ENCODE peak calls at places on chromosome 2, in five cellular contexts. F, N, H, B and O are unnamed samples.

GRCh38 chr2:44741507-44741906 is 200.0 kb upstream of the SIX3 start:
- DNase-seq in F (no peak), N (no peak), H (no peak), B (no peak), O (no peak)

GRCh38 chr2:86226069-86226468 is 26.8 kb downstream of the MRPL35 start:
- DNase-seq in F (no peak), N (no peak), H (no peak), B (no peak), O (no peak)

GRCh38 chr2:48107326-48107925 is 201.1 kb upstream of the FBXO11 start:
- DNase-seq in F (peak; percentile 77), N (no peak), H (peak; percentile 37), B (peak; percentile 92), O (no peak)

GRCh38 chr2:184879671-184880070 is 281.3 kb downstream of the ZNF804A start:
- DNase-seq in F (no peak), N (no peak), H (no peak), B (no peak), O (no peak)

GRCh38 chr2:231673348-231673770 is 35.0 kb upstream of the PTMA start:
- DNase-seq in F (peak; percentile 28), N (peak; percentile 90), H (peak; percentile 98), B (peak; percentile 85), O (no peak)

GRCh38 chr2:15058015-15058414 is 425.5 kb downstream of the LRATD1 start:
- DNase-seq in F (no peak), N (no peak), H (no peak), B (no peak), O (no peak)

GRCh38 chr2:128313076-128313836 is 5.4 kb downstream of the HS6ST1 start:
- DNase-seq in F (peak; percentile 63), N (no peak), H (peak; percentile 39), B (peak; percentile 58), O (no peak)

GRCh38 chr2:2775018-2775417 is 443.9 kb upstream of the MYT1L start:
- DNase-seq in F (no peak), N (no peak), H (no peak), B (no peak), O (no peak)

GRCh38 chr2:109555346-109555900 is 58.3 kb downstream of the SEPTIN10 start:
- DNase-seq in F (no peak), N (no peak), H (no peak), B (no peak), O (no peak)

GRCh38 chr2:169775765-169776482 is 22.7 kb upstream of the SSB start:
- DNase-seq in F (peak; percentile 70), N (no peak), H (no peak), B (peak; percentile 39), O (no peak)

GRCh38 chr2:229003256-229003655 is 267.8 kb downstream of the PID1 start:
- DNase-seq in F (no peak), N (no peak), H (no peak), B (no peak), O (no peak)

GRCh38 chr2:45851576-45852304 is 200.3 kb downstream of the PRKCE start:
- DNase-seq in F (peak; percentile 74), N (no peak), H (no peak), B (peak; percentile 33), O (no peak)

GRCh38 chr2:80854831-80855230 is 550.3 kb upstream of the LRRTM1 start:
- DNase-seq in F (no peak), N (no peak), H (no peak), B (peak; percentile 63), O (no peak)

GRCh38 chr2:113218283-113219091 is 44.7 kb downstream of the PSD4 start:
- DNase-seq in F (no peak), N (no peak), H (no peak), B (peak; percentile 68), O (no peak)

GRCh38 chr2:231717281-231718180 is 9.2 kb downstream of the PTMA start:
- DNase-seq in F (peak; percentile 76), N (no peak), H (peak; percentile 82), B (peak; percentile 66), O (no peak)

GRCh38 chr2:38797276-38797675 is 19.3 kb downstream of the GEMIN6 start:
- DNase-seq in F (peak; percentile 31), N (no peak), H (no peak), B (peak; percentile 23), O (no peak)

GRCh38 chr2:110804915-110805314 is 72.5 kb downstream of the ACOXL start:
- DNase-seq in F (no peak), N (no peak), H (no peak), B (no peak), O (no peak)

GRCh38 chr2:218000137-218000536 is 2.7 kb downstream of the TNS1 start:
- DNase-seq in F (peak; percentile 91), N (no peak), H (no peak), B (peak; percentile 71), O (no peak)

GRCh38 chr2:22697054-22697453 is 687.9 kb upstream of the KLHL29 start:
- DNase-seq in F (no peak), N (no peak), H (no peak), B (no peak), O (no peak)

GRCh38 chr2:22694856-22695255 is 690.1 kb upstream of the KLHL29 start:
- DNase-seq in F (no peak), N (peak; percentile 13), H (peak; percentile 75), B (no peak), O (peak; percentile 71)

GRCh38 chr2:22692751-22693150 is 692.2 kb upstream of the KLHL29 start:
- DNase-seq in F (no peak), N (no peak), H (no peak), B (no peak), O (no peak)

GRCh38 chr2:22691666-22692065 is 693.3 kb upstream of the KLHL29 start:
- DNase-seq in F (no peak), N (no peak), H (no peak), B (no peak), O (no peak)

DNA sequence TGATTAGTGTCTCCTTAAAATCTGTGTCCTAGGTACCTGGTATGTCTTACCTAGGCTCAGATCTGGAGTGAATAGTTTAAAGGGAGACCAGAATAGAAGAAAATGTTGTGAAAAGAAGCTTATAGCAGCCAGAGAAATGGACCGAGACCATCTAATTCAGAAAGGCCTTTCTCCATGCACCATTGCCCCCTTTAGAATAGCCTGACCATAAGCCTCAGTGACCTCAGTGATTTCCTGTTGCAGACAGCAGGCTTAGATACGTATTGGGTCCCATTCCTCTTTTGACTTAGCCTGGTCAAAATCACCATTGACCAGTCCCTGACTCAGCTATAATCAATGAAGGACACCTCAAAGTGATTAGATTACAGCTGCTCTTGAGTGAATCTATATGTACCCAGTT is 690.7 kb upstream of the KLHL29 start:
- DNase-seq in F (no peak), N (no peak), H (no peak), B (no peak), O (peak; percentile 32)
- H2BK15ac ChIP-seq in F (no peak overlapping the region), N (no peak overlapping the region), H (no peak overlapping the region), B (no peak overlapping the region), O (no peak overlapping the region)

GRCh38 chr2:141493936-141494335 is 636.9 kb downstream of the LRP1B start:
- DNase-seq in F (no peak), N (no peak), H (no peak), B (no peak), O (no peak)
- H2AFZ ChIP-seq in F (no peak overlapping the region), N (no peak overlapping the region), H (no peak overlapping the region), B (no peak overlapping the region), O (no peak overlapping the region)

DNA sequence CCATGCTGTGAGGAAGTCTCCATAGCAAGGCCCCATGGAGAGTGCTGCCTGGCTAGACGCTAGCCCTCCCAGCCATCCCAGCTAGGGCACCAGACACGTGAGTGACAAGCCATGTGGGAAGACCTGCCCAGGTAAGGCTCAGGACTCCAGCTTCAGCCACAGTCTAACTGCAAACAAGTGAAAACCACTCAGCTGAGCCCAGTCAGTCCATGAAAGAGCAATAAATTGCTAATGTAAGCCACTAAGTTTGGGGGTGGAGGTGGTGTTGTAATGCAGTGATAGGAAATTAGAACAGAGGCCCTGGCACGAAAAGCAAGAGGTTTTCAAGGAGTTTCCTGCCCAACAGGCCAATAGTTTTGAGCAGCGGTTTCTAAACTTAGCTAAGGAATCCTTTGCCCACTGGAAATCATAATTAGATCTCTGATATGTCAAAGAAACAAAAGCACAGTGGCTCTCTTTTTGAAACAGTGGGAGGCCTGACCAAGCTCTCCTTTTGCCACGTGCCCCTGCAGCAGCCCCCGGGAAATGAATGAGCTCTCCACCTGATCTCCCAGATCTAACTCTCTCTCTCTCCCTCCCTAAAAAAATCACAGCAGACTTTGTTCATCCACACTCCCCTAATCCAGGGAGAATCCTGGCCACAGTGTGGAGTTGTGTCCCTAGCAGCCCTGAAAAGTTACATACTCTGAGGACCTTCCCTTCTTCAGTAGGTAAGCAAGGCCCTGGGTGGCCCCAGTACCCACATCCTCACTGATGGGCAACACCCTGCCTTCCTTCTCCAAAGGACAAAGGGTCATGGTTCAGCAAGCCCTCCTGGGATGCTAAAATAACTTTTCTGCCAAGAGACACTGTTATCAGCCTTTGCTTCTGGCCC is 77.1 kb upstream of the GLI2 start:
- DNase-seq in F (no peak), N (no peak), H (no peak), B (no peak), O (no peak)
- H3K23ac ChIP-seq in F (no peak overlapping the region), N (no peak overlapping the region), H (no peak overlapping the region), B (no peak overlapping the region), O (no peak overlapping the region)

GRCh38 chr2:28628506-28628905 is 123.1 kb upstream of the PPP1CB start:
- DNase-seq in F (no peak), N (no peak), H (no peak), B (no peak), O (no peak)
- H2BK15ac ChIP-seq in F (no peak overlapping the region), N (no peak overlapping the region), H (no peak overlapping the region), B (no peak overlapping the region), O (no peak overlapping the region)

DNA sequence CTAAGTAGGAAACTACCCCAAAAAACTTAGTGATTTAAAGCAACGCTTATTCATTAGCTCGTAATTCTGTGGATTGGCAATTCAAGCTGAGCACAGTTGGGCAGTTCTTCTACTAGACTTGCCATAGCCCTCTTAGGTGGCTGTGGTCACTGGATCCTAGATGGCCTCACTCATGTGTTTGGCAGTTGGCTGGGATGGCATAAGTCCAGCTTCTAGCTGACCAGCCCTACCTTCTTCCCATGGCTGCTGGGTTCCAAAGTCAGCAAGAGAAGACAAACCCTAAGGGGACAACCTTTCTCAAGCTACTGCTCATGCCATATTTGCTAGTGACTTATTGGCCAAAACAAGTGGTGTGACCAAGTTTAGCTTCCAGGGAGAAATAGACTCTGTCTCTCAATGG is 95.3 kb downstream of the COPS8 start:
- DNase-seq in F (no peak), N (no peak), H (no peak), B (no peak), O (no peak)
- H2AFZ ChIP-seq in F (no peak overlapping the region), N (no peak overlapping the region), H (no peak overlapping the region), B (no peak overlapping the region), O (no peak overlapping the region)

GRCh38 chr2:20521193-20521592 is 74.3 kb downstream of the RHOB start:
- DNase-seq in F (no peak), N (no peak), H (no peak), B (no peak), O (no peak)

GRCh38 chr2:20522311-20522710 is 75.4 kb downstream of the RHOB start:
- DNase-seq in F (no peak), N (no peak), H (no peak), B (no peak), O (no peak)

GRCh38 chr2:20521682-20522189 is 74.9 kb downstream of the RHOB start:
- DNase-seq in F (no peak), N (no peak), H (no peak), B (no peak), O (no peak)

GRCh38 chr2:20519309-20519708 is 72.4 kb downstream of the RHOB start:
- DNase-seq in F (no peak), N (no peak), H (no peak), B (no peak), O (no peak)

GRCh38 chr2:20520128-20520527 is 73.3 kb downstream of the RHOB start:
- DNase-seq in F (no peak), N (no peak), H (no peak), B (no peak), O (no peak)
- H3K23ac ChIP-seq in F (no peak overlapping the region), N (no peak overlapping the region), H (peak overlapping the region; percentile 21), B (no peak overlapping the region), O (no peak overlapping the region)

GRCh38 chr2:104654813-104655212 is 199.1 kb upstream of the POU3F3 start:
- DNase-seq in F (no peak), N (no peak), H (no peak), B (no peak), O (no peak)
- H2BK15ac ChIP-seq in F (no peak overlapping the region), N (no peak overlapping the region), H (no peak overlapping the region), B (no peak overlapping the region), O (no peak overlapping the region)